ENCODE peak calls at places on chromosomes 3 and 15, in seven cellular contexts. P is psoas muscle, G is GM12865, K is AG09309, Y is OCI-LY7, F is body of pancreas, I is bronchial epithelial cell. M is an unnamed sample.

GRCh38 chr3:46564190-46565112 is 1.7 kb downstream of the LRRC2 start:
- DNase-seq in P (peak), Y (no peak), I (no peak), K (no peak), G (no peak), F (no peak), M (no peak)

GRCh38 chr15:65077981-65078352 is 1.4 kb downstream of the KBTBD13 start:
- DNase-seq in F (peak), Y (no peak), K (no peak), I (peak), P (peak), G (peak), M (peak)

GRCh38 chr15:90059208-90059985 is 42.9 kb downstream of the IDH2 start:
- DNase-seq in I (peak), Y (peak), F (peak), P (peak), K (no peak), G (peak), M (no peak)

GRCh38 chr3:177589921-177590336 is 392.6 kb upstream of the TBL1XR1 start:
- DNase-seq in I (peak), G (peak), K (peak), Y (no peak), P (no peak), F (peak), M (peak)

GRCh38 chr3:39463269-39463668 is 4.2 kb upstream of the MOBP start:
- DNase-seq in P (no peak), G (no peak), F (no peak), Y (no peak), K (no peak), I (no peak), M (no peak)

GRCh38 chr3:45760878-45761711 is 35.2 kb downstream of the SLC6A20 start:
- DNase-seq in F (peak), I (peak), P (peak), K (peak), Y (peak), G (peak), M (peak)

GRCh38 chr3:81544385-81544784 is 217.1 kb downstream of the GBE1 start:
- DNase-seq in I (no peak), F (no peak), P (no peak), Y (no peak), K (no peak), G (peak), M (no peak)

GRCh38 chr3:70919091-70919490 is 606.7 kb upstream of the MDFIC2 start:
- DNase-seq in Y (no peak), G (no peak), F (no peak), P (no peak), I (no peak), K (no peak), M (no peak)

GRCh38 chr15:69794643-69795461 is 302.9 kb downstream of the TLE3 start:
- DNase-seq in G (no peak), P (no peak), K (no peak), Y (no peak), F (peak), I (peak), M (peak)

GRCh38 chr3:69178838-69179739 is 56.7 kb upstream of the LMOD3 start:
- DNase-seq in F (no peak), P (no peak), G (peak), K (no peak), I (peak), Y (no peak), M (no peak)

GRCh38 chr3:17157713-17158112 is 273.0 kb downstream of the PLCL2 start:
- DNase-seq in G (no peak), K (peak), I (no peak), F (no peak), P (peak), Y (no peak), M (no peak)

GRCh38 chr3:15646924-15647511 is 45.5 kb downstream of the BTD start:
- DNase-seq in Y (no peak), K (peak), G (peak), P (peak), I (peak), F (peak), M (peak)

GRCh38 chr3:187713504-187713903 is 11.1 kb upstream of the RTP2 start:
- DNase-seq in I (peak), K (no peak), Y (no peak), G (peak), P (no peak), F (no peak), M (peak)

DNA sequence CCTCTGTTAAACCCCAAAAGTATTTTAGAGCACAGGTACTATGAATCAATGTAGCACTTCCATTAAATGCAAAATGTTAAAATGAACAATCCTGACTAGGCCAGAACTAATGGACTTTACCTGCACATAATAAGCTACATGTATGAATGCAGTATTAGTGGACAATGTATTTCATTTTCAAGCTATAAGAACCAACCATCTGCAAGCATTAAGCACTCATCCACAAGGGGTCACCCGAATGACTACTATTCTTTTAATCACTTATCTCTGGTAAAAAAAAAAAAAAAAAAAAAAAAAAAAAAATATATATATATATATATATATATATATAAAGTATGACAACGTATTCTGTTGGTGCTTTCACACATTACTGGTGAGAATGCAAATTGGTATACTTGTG is 7.2 kb downstream of the HERC1 start:
- DNase-seq in F (no peak), K (peak), P (no peak), I (peak), G (peak), Y (peak), M (peak)
- TF ChIP-seq CTCF in F (no peak), K (peak), P (peak), I (no peak), G (peak), Y (peak), M (peak)

GRCh38 chr15:40108061-40108854 is 421 bp downstream of the BMF start:
- DNase-seq in I (no peak), Y (no peak), F (peak), G (peak), P (peak), K (no peak), M (peak)

GRCh38 chr15:40105517-40106202 is 3.0 kb downstream of the BMF start:
- DNase-seq in F (no peak), Y (no peak), G (peak), I (no peak), K (no peak), P (no peak), M (no peak)

GRCh38 chr15:40104296-40104864 is 4.3 kb downstream of the BMF start:
- DNase-seq in I (peak), G (no peak), Y (no peak), K (no peak), F (no peak), P (no peak), M (no peak)

GRCh38 chr15:40104865-40105516 is 3.7 kb downstream of the BMF start:
- DNase-seq in K (peak), F (peak), Y (peak), G (peak), P (peak), I (peak), M (peak)

GRCh38 chr15:40106203-40107161 is 2.2 kb downstream of the BMF start:
- DNase-seq in K (no peak), G (peak), P (peak), Y (peak), F (peak), I (peak), M (peak)
- H3K4me3 ChIP-seq in K (no peak), G (peak), P (peak), Y (peak), F (no peak), I (peak), M (peak)

GRCh38 chr15:31571676-31572075 is 245.0 kb downstream of the KLF13 start:
- DNase-seq in I (no peak), P (no peak), F (no peak), K (no peak), G (no peak), Y (no peak), M (no peak)
- TF ChIP-seq CTCF in I (peak), P (no peak), F (no peak), K (peak), G (no peak), Y (peak), M (no peak)

DNA sequence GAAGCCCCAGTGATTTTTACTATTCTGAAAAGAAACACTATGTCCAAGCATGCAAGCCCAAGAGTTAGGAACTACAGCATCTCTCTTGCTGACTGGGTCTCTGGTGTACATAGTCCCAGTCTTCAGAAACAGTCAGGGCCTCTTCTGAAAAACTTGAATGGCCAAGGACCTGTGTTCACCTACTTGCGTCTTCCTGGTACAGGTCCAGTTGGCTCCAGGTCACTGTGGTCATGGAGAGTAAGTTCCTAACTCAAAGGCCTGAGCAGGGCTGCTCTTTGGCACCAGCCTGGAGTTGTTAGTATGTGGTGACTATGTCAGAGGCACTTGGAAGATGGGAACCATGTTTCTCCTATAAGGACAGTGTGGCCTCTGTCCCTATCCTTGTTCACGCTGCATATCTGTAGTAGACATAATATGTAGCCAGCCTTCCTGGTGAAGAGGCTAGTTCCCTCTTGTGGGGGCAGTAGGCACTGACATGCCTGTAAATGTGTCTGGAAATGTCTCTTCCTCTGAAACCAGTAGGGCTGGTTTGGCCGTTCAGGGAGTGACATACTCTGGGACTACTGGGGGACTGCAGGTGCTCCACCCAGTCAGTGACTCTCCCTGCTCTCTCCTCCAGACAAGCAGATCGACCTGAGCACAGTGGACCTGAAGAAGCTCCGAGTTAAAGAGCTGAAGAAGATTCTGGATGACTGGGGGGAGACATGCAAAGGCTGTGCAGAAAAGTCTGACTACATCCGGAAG is 2.6 kb upstream of the RBM15B start:
- DNase-seq in G (peak), Y (peak), F (no peak), I (peak), P (no peak), K (no peak), M (no peak)
- H3K4me3 ChIP-seq in G (no peak), Y (peak), F (no peak), I (no peak), P (no peak), K (no peak), M (no peak)

DNA sequence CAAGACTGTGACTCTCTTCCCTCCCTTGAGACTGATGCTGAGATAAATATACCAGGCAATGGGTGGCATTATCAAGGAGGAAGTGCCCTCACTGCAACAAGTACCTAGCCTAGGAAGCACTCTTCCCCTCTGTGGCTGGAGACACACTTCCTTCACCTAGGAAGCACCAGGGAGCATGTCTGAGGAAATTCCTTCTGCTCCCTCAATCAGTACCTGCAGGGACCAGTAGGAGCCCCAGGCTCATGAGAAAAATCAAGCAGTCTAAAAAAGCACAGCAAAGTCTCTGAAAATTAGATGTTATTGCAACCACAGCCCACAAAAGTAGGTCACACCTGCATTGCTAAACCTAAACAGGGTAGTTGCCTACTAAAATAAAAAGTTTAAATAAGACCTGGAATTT is 78.2 kb upstream of the TRPM1 start:
- DNase-seq in F (no peak), P (no peak), G (peak), I (no peak), K (no peak), Y (no peak), M (no peak)
- TF ChIP-seq CTCF in F (no peak), P (no peak), G (no peak), I (no peak), K (no peak), Y (no peak), M (no peak)

GRCh38 chr3:13026534-13026933 is 46.7 kb downstream of the IQSEC1 start:
- DNase-seq in P (no peak), Y (no peak), F (no peak), K (no peak), I (no peak), G (no peak), M (no peak)

GRCh38 chr3:13028010-13028821 is 45.0 kb downstream of the IQSEC1 start:
- DNase-seq in Y (peak), G (no peak), K (no peak), I (no peak), P (no peak), F (no peak), M (no peak)

GRCh38 chr3:13025778-13026518 is 47.3 kb downstream of the IQSEC1 start:
- DNase-seq in F (no peak), K (no peak), P (peak), Y (no peak), I (no peak), G (no peak), M (no peak)

GRCh38 chr3:13025090-13025489 is 48.1 kb downstream of the IQSEC1 start:
- DNase-seq in I (peak), Y (no peak), F (peak), P (peak), G (no peak), K (peak), M (peak)

GRCh38 chr3:13027154-13027553 is 46.1 kb downstream of the IQSEC1 start:
- DNase-seq in P (no peak), Y (no peak), K (no peak), I (no peak), F (no peak), G (no peak), M (no peak)
- H3K4me3 ChIP-seq in P (no peak), Y (no peak), K (no peak), I (no peak), F (no peak), G (no peak), M (no peak)

GRCh38 chr3:36763850-36764703 is at the start of gene DCLK3:
- DNase-seq in P (peak), Y (no peak), G (no peak), K (no peak), I (no peak), F (no peak), M (no peak)
- TF ChIP-seq CTCF in P (no peak), Y (no peak), G (no peak), K (no peak), I (no peak), F (no peak), M (no peak)

GRCh38 chr3:126358038-126358815 is 1.0 kb upstream of the KLF15 start:
- DNase-seq in P (peak), Y (no peak), F (peak), K (no peak), G (no peak), I (no peak), M (peak)
- H3K4me3 ChIP-seq in P (peak), Y (peak), F (no peak), K (peak), G (no peak), I (peak), M (peak)